ENCODE peak calls at places on chromosome 21, in ten cellular contexts. F is anterior cingulate cortex; P is activated CD4-positive, alpha-beta T cell treated with anti-CD3 and anti-CD28 coated beads for 1 hour; D is A549; R is AML-193; C is GM12878; I is AG09319; N is cardiac muscle cell; G is mesothelial cell of epicardium; L is tibial artery. V is an unnamed sample.

GRCh38 chr21:45339430-45340405 is 52.0 kb upstream of the POFUT2 start:
- DNase-seq in F (no peak), P (no peak), D (no peak), R (no peak), C (no peak), I (no peak), N (no peak), G (no peak), L (no peak), V (no peak)

GRCh38 chr21:41677671-41678015 is 89.2 kb downstream of the RIPK4 start:
- DNase-seq in F (no peak), P (no peak), D (no peak), R (no peak), C (no peak), I (no peak), N (no peak), G (no peak), L (no peak), V (peak)

GRCh38 chr21:32572574-32573420 is 12.5 kb downstream of the TCP10L start:
- DNase-seq in F (no peak), P (no peak), D (no peak), R (no peak), C (no peak), I (no peak), N (no peak), G (no peak), L (no peak), V (no peak)

GRCh38 chr21:36854391-36854790 is 112.1 kb downstream of the HLCS start:
- DNase-seq in F (peak), P (no peak), D (peak), R (peak), C (no peak), I (no peak), N (peak), G (no peak), L (no peak), V (no peak)

GRCh38 chr21:45110873-45111624 is 36.7 kb downstream of the ADARB1 start:
- DNase-seq in F (no peak), P (no peak), D (no peak), R (no peak), C (no peak), I (no peak), N (no peak), G (no peak), L (no peak), V (no peak)

GRCh38 chr21:29338256-29338655 is 39.5 kb downstream of the BACH1 start:
- DNase-seq in F (no peak), P (no peak), D (no peak), R (no peak), C (no peak), I (no peak), N (no peak), G (no peak), L (no peak), V (no peak)

GRCh38 chr21:39345440-39345839 is 3.4 kb downstream of the HMGN1 start:
- DNase-seq in F (no peak), P (no peak), D (no peak), R (no peak), C (no peak), I (no peak), N (no peak), G (no peak), L (no peak), V (no peak)

GRCh38 chr21:29656504-29657227 is 283.1 kb downstream of the GRIK1 start:
- DNase-seq in F (no peak), P (no peak), D (no peak), R (peak), C (no peak), I (no peak), N (no peak), G (no peak), L (no peak), V (no peak)

GRCh38 chr21:27570306-27570868 is 603.5 kb upstream of the ADAMTS5 start:
- DNase-seq in F (no peak), P (no peak), D (no peak), R (no peak), C (no peak), I (peak), N (no peak), G (no peak), L (peak), V (no peak)

GRCh38 chr21:16976132-16976666 is 536.6 kb upstream of the CXADR start:
- DNase-seq in F (no peak), P (no peak), D (no peak), R (no peak), C (no peak), I (no peak), N (no peak), G (no peak), L (no peak), V (no peak)

GRCh38 chr21:35814858-35815619 is 245.3 kb downstream of the SETD4 start:
- DNase-seq in F (no peak), P (no peak), D (no peak), R (no peak), C (no peak), I (no peak), N (no peak), G (no peak), L (no peak), V (no peak)

GRCh38 chr21:41481191-41481590 is 26.8 kb downstream of the TMPRSS2 start:
- DNase-seq in F (no peak), P (no peak), D (no peak), R (no peak), C (no peak), I (no peak), N (no peak), G (no peak), L (no peak), V (no peak)

GRCh38 chr21:16863541-16863940 is 649.3 kb upstream of the CXADR start:
- DNase-seq in F (no peak), P (no peak), D (no peak), R (no peak), C (no peak), I (no peak), N (no peak), G (no peak), L (no peak), V (no peak)

GRCh38 chr21:42518626-42519025 is 5.0 kb downstream of the SLC37A1 start:
- DNase-seq in F (no peak), P (no peak), D (no peak), R (no peak), C (no peak), I (no peak), N (no peak), G (no peak), L (no peak), V (no peak)

GRCh38 chr21:36132691-36133090 is 2.2 kb upstream of the CBR3 start:
- DNase-seq in F (no peak), P (no peak), D (no peak), R (no peak), C (no peak), I (no peak), N (no peak), G (no peak), L (peak), V (peak)

GRCh38 chr21:35664683-35665082 is 395.6 kb downstream of the SETD4 start:
- DNase-seq in F (no peak), P (no peak), D (no peak), R (no peak), C (peak), I (no peak), N (no peak), G (no peak), L (no peak), V (no peak)

GRCh38 chr21:42465008-42465878 is 30.8 kb downstream of the RSPH1 start:
- DNase-seq in F (no peak), P (no peak), D (no peak), R (peak), C (peak), I (no peak), N (no peak), G (no peak), L (no peak), V (no peak)

GRCh38 chr21:38289697-38290096 is 32.9 kb downstream of the KCNJ15 start:
- DNase-seq in F (no peak), P (no peak), D (no peak), R (peak), C (no peak), I (peak), N (no peak), G (no peak), L (peak), V (no peak)

GRCh38 chr21:10272216-10272615 is 249.2 kb upstream of the TPTE start:
- DNase-seq in F (no peak), P (no peak), D (no peak), R (no peak), C (no peak), I (no peak), N (no peak), G (no peak), L (no peak), V (no peak)

GRCh38 chr21:16570856-16571255 is 841.1 kb downstream of the USP25 start:
- DNase-seq in F (no peak), P (no peak), D (no peak), R (no peak), C (no peak), I (no peak), N (no peak), G (no peak), L (no peak), V (no peak)

GRCh38 chr21:43317959-43318358 is 109.0 kb downstream of the SIK1 start:
- DNase-seq in F (no peak), P (no peak), D (no peak), R (no peak), C (no peak), I (no peak), N (no peak), G (no peak), L (no peak), V (no peak)

GRCh38 chr21:37687001-37687400 is 229.3 kb downstream of the KCNJ6 start:
- DNase-seq in F (no peak), P (no peak), D (no peak), R (no peak), C (no peak), I (no peak), N (peak), G (no peak), L (no peak), V (no peak)

GRCh38 chr21:15001773-15002647 is 62.8 kb downstream of the NRIP1 start:
- DNase-seq in F (no peak), P (no peak), D (no peak), R (no peak), C (peak), I (no peak), N (no peak), G (no peak), L (no peak), V (no peak)

GRCh38 chr21:41304068-41304720 is 12.4 kb upstream of the FAM3B start:
- DNase-seq in F (no peak), P (no peak), D (no peak), R (no peak), C (no peak), I (no peak), N (no peak), G (no peak), L (no peak), V (no peak)

GRCh38 chr21:42414928-42415769 is 11.4 kb downstream of the UBASH3A start:
- DNase-seq in F (peak), P (peak), D (peak), R (no peak), C (peak), I (no peak), N (no peak), G (no peak), L (no peak), V (peak)

GRCh38 chr21:39658066-39658465 is 45.3 kb downstream of the B3GALT5 start:
- DNase-seq in F (no peak), P (no peak), D (no peak), R (no peak), C (no peak), I (no peak), N (no peak), G (no peak), L (no peak), V (peak)

GRCh38 chr21:44911384-44912157 is 9.1 kb downstream of the ITGB2 start:
- DNase-seq in F (peak), P (peak), D (no peak), R (no peak), C (no peak), I (no peak), N (no peak), G (no peak), L (peak), V (peak)

GRCh38 chr21:27734146-27734545 is 767.3 kb upstream of the ADAMTS5 start:
- DNase-seq in F (no peak), P (no peak), D (no peak), R (no peak), C (no peak), I (peak), N (no peak), G (no peak), L (no peak), V (no peak)

GRCh38 chr21:33587792-33588484 is 546 bp downstream of the DONSON start:
- DNase-seq in F (no peak), P (no peak), D (peak), R (peak), C (no peak), I (no peak), N (peak), G (peak), L (peak), V (peak)

V was measured in upper lobe of right lung.